ENCODE peak calls at places on chromosomes 13 and 19, in five cellular contexts. O is HL-60; Q is naive thymus-derived CD8-positive, alpha-beta T cell; D is stimulated activated CD4-positive, alpha-beta T cell treated with anti-CD3 and anti-CD28 coated beads, Interleukin-12 subunit alpha, Interleukin-12 subunit beta, amount 100 ng/mL, for 48 hours; Z is T-cell. K is an unnamed sample.

GRCh38 chr19:47437500-47437899 is 18.2 kb upstream of the MEIS3 start:
- DNase-seq in O (no peak), Z (no peak), D (no peak), Q (no peak), K (peak)

GRCh38 chr13:39047560-39047959 is 9.3 kb downstream of the NHLRC3 start:
- DNase-seq in D (no peak), Q (no peak), Z (no peak), O (no peak), K (no peak)

GRCh38 chr19:51246153-51246552 is 4.7 kb upstream of the SIGLECL1 start:
- DNase-seq in O (peak), Z (no peak), Q (no peak), D (no peak), K (no peak)

GRCh38 chr13:98576215-98576945 is 527 bp downstream of the STK24 start:
- DNase-seq in Q (no peak), O (no peak), D (no peak), Z (peak), K (peak)

GRCh38 chr13:97967948-97968347 is 14.5 kb downstream of the IPO5 start:
- DNase-seq in D (no peak), O (no peak), Q (no peak), Z (no peak), K (no peak)

GRCh38 chr19:32318884-32319520 is 26.4 kb upstream of the ZNF507 start:
- DNase-seq in Z (no peak), O (no peak), Q (no peak), D (no peak), K (no peak)

GRCh38 chr19:16075430-16076153 is 703 bp upstream of the TPM4 start:
- DNase-seq in O (no peak), Q (no peak), D (no peak), Z (no peak), K (no peak)

GRCh38 chr19:51460164-51460992 is 2.1 kb upstream of the SIGLEC8 start:
- DNase-seq in Z (no peak), D (no peak), O (no peak), Q (no peak), K (no peak)

GRCh38 chr13:69287050-69287698 is 820.5 kb upstream of the ATXN8OS start:
- DNase-seq in O (no peak), D (no peak), Z (no peak), Q (no peak), K (no peak)

GRCh38 chr19:48424694-48425219 is 21.0 kb upstream of the GRWD1 start:
- DNase-seq in O (peak), D (no peak), Z (no peak), Q (no peak), K (no peak)

GRCh38 chr19:33705860-33706259 is 84.1 kb downstream of the CHST8 start:
- DNase-seq in Z (no peak), O (no peak), D (no peak), Q (no peak), K (no peak)

GRCh38 chr19:30223866-30224688 is 148.1 kb upstream of the ZNF536 start:
- DNase-seq in Q (no peak), Z (no peak), O (no peak), D (no peak), K (no peak)

GRCh38 chr19:3725121-3725520 is 16.9 kb downstream of the TJP3 start:
- DNase-seq in Z (no peak), O (no peak), D (no peak), Q (no peak), K (no peak)

GRCh38 chr13:45084515-45084914 is 35.8 kb upstream of the GTF2F2 start:
- DNase-seq in Q (no peak), Z (no peak), D (no peak), O (no peak), K (no peak)

GRCh38 chr19:44551850-44552249 is 22.4 kb upstream of the CEACAM20 start:
- DNase-seq in D (no peak), O (no peak), Z (no peak), Q (no peak), K (no peak)

GRCh38 chr19:28051047-28051446 is 1161.9 kb downstream of the UQCRFS1 start:
- DNase-seq in Z (no peak), D (no peak), Q (no peak), O (no peak), K (peak)

GRCh38 chr19:33677745-33678426 is 56.1 kb downstream of the CHST8 start:
- DNase-seq in O (no peak), Q (no peak), D (no peak), Z (no peak), K (peak)

GRCh38 chr19:50705422-50706019 is 14.1 kb downstream of the SHANK1 start:
- DNase-seq in Z (peak), O (no peak), Q (no peak), D (peak), K (peak)

GRCh38 chr13:26985285-26985878 is 186.2 kb downstream of the USP12 start:
- DNase-seq in Q (peak), Z (peak), D (peak), O (peak), K (peak)

GRCh38 chr13:99087954-99088491 is 110.2 kb upstream of the DOCK9 start:
- DNase-seq in O (no peak), Z (peak), Q (peak), D (no peak), K (peak)

GRCh38 chr13:95355491-95355890 is 54.2 kb upstream of the ABCC4 start:
- DNase-seq in D (no peak), O (no peak), Z (no peak), Q (no peak), K (no peak)

GRCh38 chr13:46861959-46862358 is 34.9 kb downstream of the HTR2A start:
- DNase-seq in D (no peak), Z (no peak), O (no peak), Q (no peak), K (no peak)

GRCh38 chr13:40668335-40668734 is 1.9 kb upstream of the FOXO1 start:
- DNase-seq in Z (peak), D (no peak), Q (peak), O (no peak), K (peak)

GRCh38 chr19:11152318-11153062 is 3.1 kb downstream of the SPC24 start:
- DNase-seq in Q (no peak), Z (no peak), O (no peak), D (no peak), K (no peak)

GRCh38 chr13:20721454-20722357 is 18.2 kb downstream of the IL17D start:
- DNase-seq in O (no peak), D (no peak), Q (no peak), Z (no peak), K (no peak)

GRCh38 chr13:56314755-56315154 is 826.0 kb upstream of the PRR20A start:
- DNase-seq in D (no peak), O (no peak), Q (no peak), Z (no peak), K (no peak)

GRCh38 chr13:34545461-34545860 is 396.6 kb upstream of the NBEA start:
- DNase-seq in Q (no peak), O (no peak), D (no peak), Z (no peak), K (no peak)

GRCh38 chr13:76512676-76513277 is 373.4 kb downstream of the KCTD12 start:
- DNase-seq in O (no peak), Z (no peak), D (no peak), Q (no peak), K (no peak)

GRCh38 chr13:61078976-61079770 is 336.5 kb downstream of the PCDH20 start:
- DNase-seq in D (no peak), Z (no peak), Q (no peak), O (no peak), K (no peak)

GRCh38 chr19:33192010-33192409 is 2.1 kb upstream of the LRP3 start:
- DNase-seq in Z (no peak), O (no peak), D (no peak), Q (no peak), K (no peak)

K was measured in DND-41.